ENCODE peak calls at places on chromosomes 5 and 9, in four cellular contexts. C is COR-L47, B is BJ, E is occipital lobe. L is an unnamed sample.

GRCh38 chr5:175809531-175810121 is 61.8 kb upstream of the CPLX2 start:
- DNase-seq in E (peak), B (peak), C (no peak), L (no peak)

GRCh38 chr5:104199771-104200170 is 637.2 kb upstream of the NUDT12 start:
- DNase-seq in B (no peak), E (no peak), C (no peak), L (peak)

GRCh38 chr5:169650701-169651331 is 13.7 kb downstream of the DOCK2 start:
- DNase-seq in C (no peak), E (no peak), B (no peak), L (no peak)

GRCh38 chr9:129981180-129981907 is 61.6 kb downstream of the FNBP1 start:
- DNase-seq in E (no peak), C (no peak), B (no peak), L (no peak)

GRCh38 chr5:142542906-142543305 is 143.0 kb downstream of the FGF1 start:
- DNase-seq in B (no peak), E (no peak), C (no peak), L (no peak)

GRCh38 chr5:108747111-108748009 is at the start of gene FER:
- DNase-seq in C (no peak), E (no peak), B (no peak), L (peak)

GRCh38 chr9:13857521-13857920 is 456.4 kb downstream of the NFIB start:
- DNase-seq in E (no peak), C (no peak), B (no peak), L (no peak)

GRCh38 chr9:99778829-99779228 is 42.9 kb upstream of the NR4A3 start:
- DNase-seq in C (no peak), B (no peak), E (no peak), L (no peak)

GRCh38 chr9:114233806-114234205 is 78.5 kb downstream of the COL27A1 start:
- DNase-seq in B (no peak), C (no peak), E (no peak), L (no peak)

GRCh38 chr5:180596668-180597231 is 5.5 kb upstream of the SCGB3A1 start:
- DNase-seq in E (no peak), C (peak), B (no peak), L (peak)

GRCh38 chr5:151757233-151758140 is 944 bp downstream of the ATOX1 start:
- DNase-seq in E (no peak), B (no peak), C (no peak), L (peak)

GRCh38 chr9:91034521-91034920 is 232.9 kb downstream of the SYK start:
- DNase-seq in C (no peak), B (no peak), E (no peak), L (no peak)

GRCh38 chr9:88236531-88237453 is 98.5 kb upstream of the SPATA31C2 start:
- DNase-seq in B (no peak), E (peak), C (no peak), L (peak)

GRCh38 chr9:93852728-93853127 is 102.4 kb downstream of the BARX1 start:
- DNase-seq in E (no peak), B (no peak), C (no peak), L (no peak)